ENCODE peak calls at places on chromosomes 5 and 9, in six cellular contexts. I is AG09319, S is GM23338, F is Panc1, W is tibial artery, V is HFFc6. Y is an unnamed sample.

GRCh38 chr5:141100243-141100805 is at the start of gene PCDHB3:
- DNase-seq in I (no peak), S (peak; percentile 96), F (no peak), W (no peak), V (peak; percentile 68), Y (peak; percentile 16)

GRCh38 chr5:135372654-135373381 is 26.2 kb downstream of the MACROH2A1 start:
- DNase-seq in I (no peak), S (no peak), F (no peak), W (no peak), V (no peak), Y (no peak)

GRCh38 chr5:83914199-83914598 is 193.5 kb upstream of the HAPLN1 start:
- DNase-seq in I (no peak), S (no peak), F (no peak), W (no peak), V (no peak), Y (no peak)

GRCh38 chr9:28206280-28206679 is 633.0 kb upstream of the C9orf72 start:
- DNase-seq in I (no peak), S (no peak), F (no peak), W (no peak), V (no peak), Y (no peak)

GRCh38 chr5:77316871-77317661 is 106.6 kb downstream of the PDE8B start:
- DNase-seq in I (no peak), S (no peak), F (no peak), W (no peak), V (peak; percentile 37), Y (no peak)

GRCh38 chr9:94175669-94176068 is 83.4 kb upstream of the ZNF169 start:
- DNase-seq in I (no peak), S (no peak), F (no peak), W (no peak), V (no peak), Y (no peak)

GRCh38 chr5:111399113-111399512 is 113.2 kb downstream of the STARD4 start:
- DNase-seq in I (no peak), S (no peak), F (no peak), W (no peak), V (no peak), Y (no peak)

GRCh38 chr5:137141779-137142178 is 357.3 kb downstream of the SPOCK1 start:
- DNase-seq in I (no peak), S (no peak), F (no peak), W (no peak), V (no peak), Y (no peak)

GRCh38 chr5:42952575-42952974 is 87.5 kb downstream of the ANXA2R start:
- DNase-seq in I (no peak), S (no peak), F (no peak), W (no peak), V (no peak), Y (no peak)

GRCh38 chr5:149325894-149326293 is 19.4 kb upstream of the GRPEL2 start:
- DNase-seq in I (no peak), S (no peak), F (no peak), W (no peak), V (no peak), Y (no peak)

GRCh38 chr5:42943931-42944631 is 96.0 kb downstream of the ANXA2R start:
- DNase-seq in I (no peak), S (peak; percentile 69), F (peak; percentile 24), W (no peak), V (no peak), Y (no peak)

GRCh38 chr5:132271251-132272246 is 14.1 kb downstream of the PDLIM4 start:
- DNase-seq in I (no peak), S (peak; percentile 60), F (no peak), W (no peak), V (no peak), Y (no peak)

GRCh38 chr5:141951341-141951781 is 6.6 kb downstream of the PCDH12 start:
- DNase-seq in I (no peak), S (peak; percentile 86), F (no peak), W (no peak), V (no peak), Y (no peak)

GRCh38 chr5:159094745-159095144 is 5.0 kb downstream of the EBF1 start:
- DNase-seq in I (peak; percentile 48), S (peak; percentile 61), F (no peak), W (peak; percentile 91), V (no peak), Y (peak; percentile 26)

GRCh38 chr9:97512966-97513560 is 11.6 kb downstream of the TMOD1 start:
- DNase-seq in I (no peak), S (no peak), F (no peak), W (no peak), V (no peak), Y (no peak)

GRCh38 chr9:78296208-78296892 is 575 bp upstream of the PSAT1 start:
- DNase-seq in I (no peak), S (peak; percentile 82), F (no peak), W (no peak), V (peak; percentile 25), Y (no peak)

DNA sequence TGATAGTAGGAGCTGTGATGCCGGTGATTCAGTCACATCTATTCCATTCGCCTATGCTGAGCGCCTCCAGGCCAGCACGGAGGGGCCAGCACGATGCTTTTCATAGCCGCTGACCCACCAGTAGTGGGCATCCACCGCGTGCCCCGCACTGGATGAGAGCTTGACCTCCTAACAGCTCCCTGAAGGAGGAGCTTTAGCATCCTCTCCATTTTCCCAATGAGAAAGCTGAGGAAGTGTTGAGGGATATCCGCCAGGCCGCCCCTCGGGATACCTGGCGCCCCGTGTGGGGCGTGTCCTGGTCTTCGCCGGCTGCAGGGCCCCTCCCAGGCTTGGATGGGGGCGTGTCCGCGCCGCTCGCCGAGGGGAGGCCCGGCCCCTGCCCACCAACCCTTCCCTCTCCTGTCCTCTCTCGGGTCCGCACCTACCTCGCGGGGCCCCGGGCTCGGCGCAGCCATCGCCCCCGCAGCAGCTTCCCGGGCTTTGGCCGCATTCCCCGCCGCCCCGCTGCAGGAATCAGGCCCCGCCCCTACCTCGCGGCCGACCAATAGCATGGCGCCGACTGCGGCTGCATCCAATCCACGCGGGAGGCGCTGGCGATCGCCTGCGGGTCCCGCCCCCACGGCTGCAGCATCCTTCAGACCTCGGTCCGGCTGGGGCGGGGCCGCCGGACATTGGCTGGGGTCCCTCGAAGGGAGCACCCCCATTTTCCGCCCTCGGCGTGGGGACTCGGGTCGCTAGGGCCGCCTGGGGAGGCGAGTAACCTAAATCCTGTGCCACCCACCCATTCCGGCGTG is at the start of gene PIP5KL1:
- DNase-seq in I (no peak), S (peak; percentile 96), F (no peak), W (peak; percentile 76), V (peak; percentile 72), Y (peak; percentile 52)
- TF ChIP-seq CTCF in I (peak; percentile 26), S (peak; percentile 29), F (no peak), W (no peak), V (peak; percentile 38), Y (no peak)

GRCh38 chr9:37339945-37340344 is 82.6 kb upstream of the GRHPR start:
- DNase-seq in I (no peak), S (peak; percentile 28), F (no peak), W (no peak), V (no peak), Y (no peak)
- TF ChIP-seq CTCF in I (no peak), S (no peak), F (no peak), W (no peak), V (no peak), Y (no peak)

GRCh38 chr9:77215874-77216273 is 38.5 kb downstream of the VPS13A start:
- DNase-seq in I (no peak), S (peak; percentile 19), F (no peak), W (no peak), V (no peak), Y (no peak)
- TF ChIP-seq CTCF in I (peak; percentile 26), S (peak; percentile 49), F (peak; percentile 49), W (peak; percentile 19), V (peak; percentile 59), Y (no peak)

GRCh38 chr5:138790684-138791083 is 37.5 kb downstream of the CTNNA1 start:
- DNase-seq in I (no peak), S (no peak), F (no peak), W (no peak), V (peak; percentile 39), Y (no peak)

GRCh38 chr5:138784590-138784989 is 31.4 kb downstream of the CTNNA1 start:
- DNase-seq in I (no peak), S (peak; percentile 21), F (no peak), W (no peak), V (no peak), Y (no peak)

GRCh38 chr5:138792181-138792808 is 39.1 kb downstream of the CTNNA1 start:
- DNase-seq in I (no peak), S (no peak), F (no peak), W (no peak), V (no peak), Y (no peak)

GRCh38 chr5:138793481-138794010 is 40.3 kb downstream of the CTNNA1 start:
- DNase-seq in I (peak; percentile 23), S (no peak), F (no peak), W (no peak), V (no peak), Y (no peak)

GRCh38 chr5:138789771-138790242 is 36.6 kb downstream of the CTNNA1 start:
- DNase-seq in I (no peak), S (peak; percentile 86), F (peak; percentile 17), W (no peak), V (peak; percentile 10), Y (peak; percentile 37)
- TF ChIP-seq CTCF in I (peak; percentile 40), S (peak; percentile 73), F (peak; percentile 79), W (no peak), V (peak; percentile 74), Y (peak; percentile 72)

GRCh38 chr5:123156577-123157296 is 67.7 kb downstream of the PRDM6 start:
- DNase-seq in I (peak; percentile 70), S (no peak), F (no peak), W (no peak), V (peak; percentile 70), Y (no peak)

GRCh38 chr5:123155511-123155923 is 66.5 kb downstream of the PRDM6 start:
- DNase-seq in I (no peak), S (no peak), F (no peak), W (no peak), V (no peak), Y (no peak)

GRCh38 chr5:123163225-123163876 is 74.3 kb downstream of the PRDM6 start:
- DNase-seq in I (no peak), S (no peak), F (no peak), W (no peak), V (no peak), Y (no peak)

GRCh38 chr5:123154857-123155467 is 65.9 kb downstream of the PRDM6 start:
- DNase-seq in I (no peak), S (no peak), F (no peak), W (peak; percentile 48), V (no peak), Y (no peak)

GRCh38 chr5:123157797-123158528 is 68.9 kb downstream of the PRDM6 start:
- DNase-seq in I (peak; percentile 41), S (no peak), F (no peak), W (no peak), V (peak; percentile 52), Y (peak; percentile 27)
- TF ChIP-seq CTCF in I (peak; percentile 60), S (peak; percentile 25), F (peak; percentile 14), W (no peak), V (peak; percentile 49), Y (no peak)

GRCh38 chr9:124392855-124393460 is 22.3 kb downstream of the PSMB7 start:
- DNase-seq in I (peak; percentile 73), S (peak; percentile 74), F (peak; percentile 95), W (no peak), V (peak; percentile 93), Y (peak; percentile 39)
- TF ChIP-seq CTCF in I (peak; percentile 71), S (peak; percentile 61), F (peak; percentile 82), W (no peak), V (peak; percentile 73), Y (peak; percentile 20)

DNA sequence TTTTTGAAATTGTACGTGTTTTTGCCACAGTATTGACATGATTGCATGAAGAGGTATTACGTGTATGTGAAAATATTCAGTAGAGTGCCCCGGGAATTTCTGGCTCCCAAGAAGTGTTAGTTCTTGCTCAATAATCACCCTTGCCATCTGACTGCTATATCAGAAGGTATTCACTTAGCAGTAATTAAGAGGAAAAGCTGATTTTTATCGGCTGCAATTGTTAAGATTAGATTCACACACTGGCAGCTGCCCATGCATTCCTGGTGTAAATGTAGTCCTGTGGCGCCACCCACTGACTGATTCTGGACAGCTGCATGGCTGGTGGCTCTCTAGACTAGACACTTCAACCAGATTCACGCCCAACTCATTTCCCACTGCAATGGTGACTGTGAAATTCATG is 440.0 kb upstream of the ADAMTS16 start:
- DNase-seq in I (no peak), S (peak; percentile 84), F (peak; percentile 12), W (peak; percentile 45), V (peak; percentile 0), Y (no peak)
- TF ChIP-seq CTCF in I (peak; percentile 2), S (peak; percentile 92), F (peak; percentile 69), W (no peak), V (peak; percentile 37), Y (no peak)